ENCODE peak calls at places on chromosomes 5 and 9, in four cellular contexts. One of them, this sample, is unnamed.

GRCh38 chr9:137705443-137705863 is 86.6 kb downstream of the EHMT1 start:
- DNase-seq in ecto neural progenitor cell: no peak
- DNase-seq in AG08396: no peak
- DNase-seq in right cardiac atrium: no peak
- DNase-seq in this sample: no peak

GRCh38 chr9:88722753-88723152 is 187.8 kb downstream of the NXNL2 start:
- DNase-seq in ecto neural progenitor cell: no peak
- DNase-seq in AG08396: no peak
- DNase-seq in right cardiac atrium: no peak
- DNase-seq in this sample: no peak

GRCh38 chr5:92559743-92560142 is 1021.3 kb downstream of the NR2F1-AS1 start:
- DNase-seq in ecto neural progenitor cell: no peak
- DNase-seq in AG08396: no peak
- DNase-seq in right cardiac atrium: no peak
- DNase-seq in this sample: no peak

GRCh38 chr5:72234265-72234700 is 85.8 kb downstream of the MRPS27 start:
- DNase-seq in ecto neural progenitor cell: no peak
- DNase-seq in AG08396: peak
- DNase-seq in right cardiac atrium: no peak
- DNase-seq in this sample: no peak

GRCh38 chr5:5487961-5488360 is 65.5 kb downstream of the ICE1 start:
- DNase-seq in ecto neural progenitor cell: no peak
- DNase-seq in AG08396: no peak
- DNase-seq in right cardiac atrium: no peak
- DNase-seq in this sample: no peak

GRCh38 chr5:21681906-21682305 is 1171.2 kb downstream of the CDH12 start:
- DNase-seq in ecto neural progenitor cell: no peak
- DNase-seq in AG08396: no peak
- DNase-seq in right cardiac atrium: no peak
- DNase-seq in this sample: no peak

GRCh38 chr9:122580360-122580759 is 2.8 kb downstream of the OR1L8 start:
- DNase-seq in ecto neural progenitor cell: no peak
- DNase-seq in AG08396: peak
- DNase-seq in right cardiac atrium: no peak
- DNase-seq in this sample: no peak

GRCh38 chr9:99185904-99186303 is 35.8 kb downstream of the ALG2 start:
- DNase-seq in ecto neural progenitor cell: no peak
- DNase-seq in AG08396: no peak
- DNase-seq in right cardiac atrium: no peak
- DNase-seq in this sample: no peak

GRCh38 chr5:32168460-32169033 is 5.6 kb downstream of the GOLPH3 start:
- DNase-seq in ecto neural progenitor cell: no peak
- DNase-seq in AG08396: no peak
- DNase-seq in right cardiac atrium: no peak
- DNase-seq in this sample: no peak

GRCh38 chr9:135198889-135199288 is 111.4 kb downstream of the OLFM1 start:
- DNase-seq in ecto neural progenitor cell: no peak
- DNase-seq in AG08396: no peak
- DNase-seq in right cardiac atrium: peak
- DNase-seq in this sample: no peak